ENCODE peak calls at places on chromosomes 1 and 21, in seven cellular contexts. Q is NCI-H146, M is mesendoderm, G is PC-9, H is anterior cingulate cortex, J is NB4, B is fibroblast of gingiva. P is an unnamed sample.
A peak's percentile ranks its signal among the peaks of the same experiment; 100 is the strongest.

GRCh38 chr1:192951961-192952460 is 107.1 kb downstream of the UCHL5 start:
- DNase-seq in M (no peak), H (no peak), B (peak; percentile 75), Q (no peak), J (peak; percentile 13), G (no peak), P (peak; percentile 87)

GRCh38 chr1:30402031-30402430 is 321.4 kb downstream of the MATN1 start:
- DNase-seq in H (no peak), J (no peak), B (no peak), Q (no peak), G (no peak), M (no peak), P (no peak)

GRCh38 chr1:32151319-32151787 is 28.1 kb upstream of the TXLNA start:
- DNase-seq in J (no peak), Q (no peak), G (no peak), B (peak; percentile 29), M (no peak), H (no peak), P (peak; percentile 67)

GRCh38 chr1:78536427-78536826 is 45.7 kb downstream of the PTGFR start:
- DNase-seq in M (no peak), Q (no peak), H (no peak), B (no peak), J (no peak), G (no peak), P (no peak)

GRCh38 chr1:32101233-32101681 is 6.6 kb upstream of the KPNA6 start:
- DNase-seq in B (peak; percentile 54), M (peak; percentile 68), G (peak; percentile 78), Q (no peak), J (no peak), H (no peak), P (peak; percentile 42)

GRCh38 chr1:99441234-99442095 is 177.2 kb downstream of the PLPPR4 start:
- DNase-seq in M (no peak), H (no peak), Q (no peak), B (no peak), G (no peak), J (peak; percentile 6), P (peak; percentile 37)

GRCh38 chr1:214422137-214422671 is 129.2 kb downstream of the PTPN14 start:
- DNase-seq in M (no peak), G (no peak), H (no peak), J (no peak), B (peak; percentile 36), Q (no peak), P (peak; percentile 91)

GRCh38 chr21:41374867-41375533 is 13.2 kb downstream of the MX2 start:
- DNase-seq in G (no peak), B (no peak), H (no peak), Q (no peak), M (no peak), J (no peak), P (no peak)

GRCh38 chr1:245673920-245674414 is 519.2 kb downstream of the KIF26B start:
- DNase-seq in J (peak; percentile 16), G (no peak), H (no peak), M (no peak), B (no peak), Q (peak; percentile 51), P (no peak)

GRCh38 chr1:145995148-145995851 is 1.1 kb downstream of the TXNIP start:
- DNase-seq in Q (no peak), B (no peak), G (no peak), H (no peak), M (no peak), J (peak; percentile 34), P (no peak)

GRCh38 chr1:15283500-15283899 is 36.5 kb downstream of the FHAD1 start:
- DNase-seq in M (no peak), Q (peak; percentile 9), H (no peak), B (no peak), J (no peak), G (no peak), P (no peak)

GRCh38 chr21:35336534-35336933 is 287.4 kb upstream of the RUNX1 start:
- DNase-seq in H (no peak), J (no peak), B (peak; percentile 38), G (no peak), M (no peak), Q (no peak), P (no peak)

GRCh38 chr21:33552093-33552998 is 9.5 kb downstream of the SON start:
- DNase-seq in H (no peak), G (no peak), J (no peak), B (no peak), Q (no peak), M (no peak), P (no peak)

GRCh38 chr1:82875170-82875569 is 1074.4 kb downstream of the ADGRL2 start:
- DNase-seq in M (no peak), G (no peak), J (no peak), B (no peak), Q (no peak), H (no peak), P (no peak)

GRCh38 chr1:57127976-57128375 is 162.2 kb upstream of the C8B start:
- DNase-seq in H (no peak), G (no peak), Q (no peak), M (no peak), J (no peak), B (no peak), P (no peak)

GRCh38 chr1:151472852-151473731 is 13.8 kb upstream of the POGZ start:
- DNase-seq in G (peak; percentile 38), Q (peak; percentile 70), B (peak; percentile 66), M (peak; percentile 65), J (peak; percentile 20), H (peak; percentile 16), P (peak; percentile 19)

GRCh38 chr1:228555074-228555989 is 68.2 kb downstream of the RNF187 start:
- DNase-seq in B (no peak), H (no peak), G (no peak), M (peak; percentile 11), Q (no peak), J (peak; percentile 53), P (no peak)

GRCh38 chr1:9696793-9697192 is 45.3 kb downstream of the PIK3CD start:
- DNase-seq in M (no peak), B (no peak), J (no peak), H (no peak), Q (no peak), G (no peak), P (no peak)

GRCh38 chr21:17467392-17467791 is 45.5 kb upstream of the CXADR start:
- DNase-seq in H (no peak), B (no peak), G (no peak), M (peak; percentile 15), Q (no peak), J (no peak), P (no peak)

GRCh38 chr1:112504002-112504401 is 4.8 kb upstream of the WNT2B start:
- DNase-seq in J (no peak), Q (no peak), G (no peak), H (no peak), M (no peak), B (no peak), P (no peak)

GRCh38 chr1:211258310-211258755 is 833 bp upstream of the RCOR3 start:
- DNase-seq in Q (peak; percentile 83), H (peak; percentile 68), J (peak; percentile 87), B (peak; percentile 69), G (peak; percentile 67), M (peak; percentile 93), P (peak; percentile 63)

GRCh38 chr1:204735042-204735441 is 49.5 kb upstream of the LRRN2 start:
- DNase-seq in G (no peak), Q (no peak), B (no peak), H (no peak), M (peak; percentile 50), J (no peak), P (no peak)

GRCh38 chr21:33013618-33014017 is 12.1 kb upstream of the OLIG2 start:
- DNase-seq in M (no peak), B (no peak), Q (no peak), G (no peak), H (no peak), J (no peak), P (no peak)

P was measured in brain microvascular endothelial cell.